ENCODE peak calls at places on chromosomes 4 and X, in nine cellular contexts. Y is A549; S is SJSA1; Z is stimulated activated CD8-positive, alpha-beta memory T cell treated with anti-CD3 and anti-CD28 coated beads, Interleukin-4, amount 100 ng/mL, for 1 hour; L is nephron progenitor cell; B is erythroblast; J is effector CD4-positive, alpha-beta T cell; R is NCI-H187 treated with DMSO at 0.1 percent for 48 hours; T is activated effector memory CD4-positive, alpha-beta T cell treated with Interleukin-2 at 50 U/mL for 16 hours. C is an unnamed sample.

GRCh38 chr4:54676062-54676461 is 18.3 kb downstream of the KIT start:
- DNase-seq in Y (no peak), S (no peak), Z (no peak), L (no peak), B (no peak), J (no peak), R (no peak), T (no peak), C (no peak)

GRCh38 chr4:34181891-34182290 is 2062.4 kb downstream of the ARAP2 start:
- DNase-seq in Y (no peak), S (no peak), Z (no peak), L (no peak), B (no peak), J (no peak), R (no peak), T (no peak), C (peak)

GRCh38 chr4:184267206-184267608 is 49.5 kb upstream of the ENPP6 start:
- DNase-seq in Y (no peak), S (peak), Z (no peak), L (no peak), B (peak), J (no peak), R (no peak), T (no peak), C (peak)

GRCh38 chrX:32873786-32874185 is 337.6 kb downstream of the DMD start:
- DNase-seq in Y (no peak), S (no peak), Z (no peak), L (no peak), B (no peak), J (no peak), R (no peak), T (no peak), C (no peak)

GRCh38 chrX:136168929-136169735 is 21.8 kb downstream of the FHL1 start:
- DNase-seq in Y (no peak), S (peak), Z (no peak), L (peak), B (no peak), J (no peak), R (no peak), T (no peak), C (no peak)

GRCh38 chr4:75733369-75733768 is 9.0 kb downstream of the USO1 start:
- DNase-seq in Y (no peak), S (no peak), Z (no peak), L (no peak), B (no peak), J (no peak), R (no peak), T (no peak), C (no peak)

GRCh38 chrX:51837926-51838325 is 55.5 kb upstream of the MAGED1 start:
- DNase-seq in Y (no peak), S (no peak), Z (no peak), L (no peak), B (no peak), J (no peak), R (no peak), T (no peak), C (no peak)

GRCh38 chrX:43592597-43592996 is 63.5 kb upstream of the MAOA start:
- DNase-seq in Y (no peak), S (no peak), Z (no peak), L (no peak), B (no peak), J (no peak), R (no peak), T (no peak), C (no peak)

GRCh38 chrX:12770440-12770839 is 20.8 kb upstream of the PRPS2 start:
- DNase-seq in Y (no peak), S (no peak), Z (no peak), L (no peak), B (peak), J (no peak), R (no peak), T (no peak), C (peak)

GRCh38 chrX:107707866-107708265 is 67.7 kb downstream of the TSC22D3 start:
- DNase-seq in Y (no peak), S (no peak), Z (no peak), L (no peak), B (no peak), J (no peak), R (no peak), T (no peak), C (no peak)

GRCh38 chrX:78950157-78950556 is 5.0 kb downstream of the P2RY10 start:
- DNase-seq in Y (no peak), S (no peak), Z (no peak), L (no peak), B (no peak), J (no peak), R (no peak), T (no peak), C (no peak)

GRCh38 chr4:30256105-30256828 is 463.9 kb upstream of the PCDH7 start:
- DNase-seq in Y (no peak), S (no peak), Z (no peak), L (no peak), B (no peak), J (no peak), R (no peak), T (no peak), C (peak)

GRCh38 chrX:129768586-129769466 is 10.9 kb upstream of the SASH3 start:
- DNase-seq in Y (no peak), S (no peak), Z (no peak), L (no peak), B (no peak), J (no peak), R (no peak), T (no peak), C (no peak)

GRCh38 chr4:74327751-74328150 is 19.5 kb downstream of the EPGN start:
- DNase-seq in Y (no peak), S (no peak), Z (no peak), L (no peak), B (no peak), J (no peak), R (no peak), T (no peak), C (peak)

GRCh38 chr4:186297013-186297645 is 31.1 kb downstream of the F11 start:
- DNase-seq in Y (peak), S (no peak), Z (no peak), L (peak), B (peak), J (no peak), R (no peak), T (no peak), C (peak)

GRCh38 chr4:138939960-138940359 is 75.6 kb upstream of the NOCT start:
- DNase-seq in Y (no peak), S (no peak), Z (no peak), L (no peak), B (no peak), J (no peak), R (no peak), T (no peak), C (no peak)

GRCh38 chr4:288891-289290 is 16.4 kb downstream of the ZNF732 start:
- DNase-seq in Y (no peak), S (no peak), Z (no peak), L (no peak), B (no peak), J (no peak), R (no peak), T (no peak), C (peak)

GRCh38 chr4:185885604-185886003 is 73.6 kb upstream of the SORBS2 start:
- DNase-seq in Y (no peak), S (no peak), Z (no peak), L (no peak), B (no peak), J (no peak), R (no peak), T (no peak), C (no peak)

GRCh38 chrX:123487226-123487625 is 245.6 kb downstream of the THOC2 start:
- DNase-seq in Y (no peak), S (no peak), Z (no peak), L (no peak), B (no peak), J (no peak), R (no peak), T (no peak), C (no peak)

GRCh38 chrX:97895751-97896150 is 1012.0 kb downstream of the RPA4 start:
- DNase-seq in Y (no peak), S (no peak), Z (no peak), L (no peak), B (no peak), J (no peak), R (no peak), T (no peak), C (no peak)

GRCh38 chr4:4456351-4456750 is 69.4 kb downstream of the NSG1 start:
- DNase-seq in Y (no peak), S (no peak), Z (no peak), L (no peak), B (no peak), J (no peak), R (no peak), T (no peak), C (no peak)

GRCh38 chr4:772118-772517 is 53.8 kb downstream of the CPLX1 start:
- DNase-seq in Y (no peak), S (no peak), Z (no peak), L (no peak), B (no peak), J (no peak), R (no peak), T (no peak), C (no peak)

GRCh38 chr4:182521006-182521405 is 277.8 kb downstream of the TENM3 start:
- DNase-seq in Y (no peak), S (no peak), Z (no peak), L (no peak), B (no peak), J (no peak), R (no peak), T (no peak), C (no peak)